ENCODE peak calls at places on chromosomes 6 and 20, in eight cellular contexts. I is pancreas, G is mesenchymal stem cell, N is AG04450, B is endodermal cell, J is MM.1S, K is heart left ventricle, W is cardiac muscle cell. A is an unnamed sample.

GRCh38 chr6:12717356-12717755 is 789 bp downstream of the PHACTR1 start:
- DNase-seq in I (no peak), G (no peak), N (no peak), B (no peak), J (no peak), K (no peak), W (no peak), A (no peak)

GRCh38 chr6:169456840-169457239 is 203.2 kb upstream of the THBS2 start:
- DNase-seq in I (no peak), G (no peak), N (no peak), B (no peak), J (no peak), K (no peak), W (no peak), A (no peak)

GRCh38 chr6:706161-706560 is 13.2 kb upstream of the EXOC2 start:
- DNase-seq in I (no peak), G (peak; percentile 38), N (no peak), B (no peak), J (no peak), K (no peak), W (no peak), A (no peak)

GRCh38 chr20:59559024-59559817 is 45.1 kb upstream of the PHACTR3 start:
- DNase-seq in I (no peak), G (no peak), N (no peak), B (no peak), J (no peak), K (no peak), W (no peak), A (no peak)

GRCh38 chr6:167304912-167305311 is 13.8 kb downstream of the UNC93A start:
- DNase-seq in I (no peak), G (no peak), N (no peak), B (no peak), J (no peak), K (no peak), W (no peak), A (no peak)

GRCh38 chr6:107344383-107344782 is 115.0 kb downstream of the PDSS2 start:
- DNase-seq in I (no peak), G (no peak), N (no peak), B (no peak), J (no peak), K (no peak), W (no peak), A (no peak)

GRCh38 chr20:57794600-57795346 is 85.0 kb upstream of the PMEPA1 start:
- DNase-seq in I (no peak), G (no peak), N (no peak), B (no peak), J (no peak), K (no peak), W (no peak), A (no peak)

GRCh38 chr6:153702671-153703070 is 336.4 kb upstream of the OPRM1 start:
- DNase-seq in I (no peak), G (peak; percentile 54), N (no peak), B (no peak), J (no peak), K (no peak), W (no peak), A (no peak)

GRCh38 chr6:358432-358831 is 33.1 kb upstream of the IRF4 start:
- DNase-seq in I (no peak), G (no peak), N (no peak), B (no peak), J (no peak), K (no peak), W (no peak), A (no peak)

GRCh38 chr20:50987493-50988210 is 29.0 kb downstream of the MOCS3 start:
- DNase-seq in I (peak; percentile 81), G (peak; percentile 89), N (peak; percentile 81), B (peak; percentile 92), J (peak; percentile 72), K (no peak), W (peak; percentile 88), A (peak; percentile 89)

GRCh38 chr20:23783447-23783846 is 32.7 kb upstream of the CST1 start:
- DNase-seq in I (no peak), G (no peak), N (no peak), B (no peak), J (no peak), K (no peak), W (no peak), A (no peak)

GRCh38 chr20:49515588-49515987 is 33.1 kb upstream of the KCNB1 start:
- DNase-seq in I (no peak), G (no peak), N (no peak), B (no peak), J (no peak), K (no peak), W (no peak), A (no peak)

GRCh38 chr6:130697661-130698535 is 129.3 kb upstream of the SMLR1 start:
- DNase-seq in I (no peak), G (peak; percentile 73), N (peak; percentile 36), B (peak; percentile 79), J (peak; percentile 63), K (peak; percentile 26), W (peak; percentile 50), A (peak; percentile 73)

GRCh38 chr6:96570053-96570452 is 7.1 kb downstream of the FHL5 start:
- DNase-seq in I (no peak), G (no peak), N (no peak), B (no peak), J (no peak), K (no peak), W (no peak), A (no peak)

GRCh38 chr6:40000964-40001515 is 66.8 kb upstream of the MOCS1 start:
- DNase-seq in I (no peak), G (no peak), N (no peak), B (no peak), J (no peak), K (no peak), W (no peak), A (no peak)

GRCh38 chr6:21367649-21368154 is 225.8 kb upstream of the SOX4 start:
- DNase-seq in I (no peak), G (no peak), N (no peak), B (peak; percentile 72), J (no peak), K (no peak), W (no peak), A (no peak)
- H3K27ac ChIP-seq in I (no peak overlapping the region), G (no peak overlapping the region), N (no peak overlapping the region), B (no peak overlapping the region), J (no peak overlapping the region), K (no peak overlapping the region), W (no peak overlapping the region), A (no peak overlapping the region)

GRCh38 chr6:2940010-2940850 is 31.1 kb downstream of the SERPINB6 start:
- DNase-seq in I (no peak), G (no peak), N (no peak), B (peak; percentile 52), J (peak; percentile 91), K (no peak), W (no peak), A (no peak)
- H3K4me3 ChIP-seq in I (no peak overlapping the region), G (no peak overlapping the region), N (no peak overlapping the region), B (no peak overlapping the region), J (peak overlapping the region; percentile 16), K (no peak overlapping the region), W (no peak overlapping the region), A (no peak overlapping the region)

GRCh38 chr6:11362481-11363018 is 130.1 kb upstream of the NEDD9 start:
- DNase-seq in I (no peak), G (no peak), N (no peak), B (no peak), J (no peak), K (no peak), W (no peak), A (no peak)

GRCh38 chr6:11366183-11366933 is 133.9 kb upstream of the NEDD9 start:
- DNase-seq in I (no peak), G (no peak), N (no peak), B (peak; percentile 32), J (peak; percentile 68), K (no peak), W (no peak), A (no peak)

GRCh38 chr6:11363881-11364576 is 131.6 kb upstream of the NEDD9 start:
- DNase-seq in I (no peak), G (peak; percentile 45), N (no peak), B (peak; percentile 24), J (no peak), K (no peak), W (no peak), A (no peak)

GRCh38 chr6:11366934-11367637 is 134.6 kb upstream of the NEDD9 start:
- DNase-seq in I (no peak), G (no peak), N (no peak), B (peak; percentile 13), J (no peak), K (no peak), W (no peak), A (no peak)

DNA sequence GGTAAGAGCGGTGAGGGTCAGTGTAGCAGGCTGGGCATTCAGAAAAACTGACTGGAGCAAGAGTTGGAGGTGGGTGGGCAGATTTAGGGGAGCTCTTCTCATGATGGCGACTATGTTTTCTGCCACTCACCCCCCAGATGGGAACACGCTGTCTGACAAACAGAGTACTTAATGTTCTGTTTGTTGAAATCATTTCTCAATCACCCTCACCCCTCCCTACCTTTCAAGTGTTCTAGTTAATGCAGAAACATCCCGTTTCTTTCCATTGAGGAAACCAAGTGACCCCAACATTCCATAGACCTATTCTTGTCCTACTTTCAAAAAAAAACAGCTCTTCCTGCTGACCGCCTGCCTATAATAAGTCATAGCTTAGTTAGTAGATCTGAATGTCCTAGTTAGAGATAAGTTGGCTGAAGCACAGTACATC is 132.5 kb upstream of the NEDD9 start:
- DNase-seq in I (peak; percentile 17), G (peak; percentile 65), N (no peak), B (peak; percentile 9), J (no peak), K (no peak), W (no peak), A (peak; percentile 28)
- H3K27ac ChIP-seq in I (no peak overlapping the region), G (no peak overlapping the region), N (no peak overlapping the region), B (no peak overlapping the region), J (no peak overlapping the region), K (peak overlapping the region; percentile 95), W (no peak overlapping the region), A (peak overlapping the region; percentile 52)

GRCh38 chr20:18223399-18223798 is 64.9 kb upstream of the ZNF133 start:
- DNase-seq in I (no peak), G (no peak), N (no peak), B (peak; percentile 42), J (no peak), K (no peak), W (no peak), A (no peak)

GRCh38 chr20:18225652-18226051 is 62.7 kb upstream of the ZNF133 start:
- DNase-seq in I (no peak), G (peak; percentile 1), N (no peak), B (no peak), J (no peak), K (no peak), W (no peak), A (no peak)

DNA sequence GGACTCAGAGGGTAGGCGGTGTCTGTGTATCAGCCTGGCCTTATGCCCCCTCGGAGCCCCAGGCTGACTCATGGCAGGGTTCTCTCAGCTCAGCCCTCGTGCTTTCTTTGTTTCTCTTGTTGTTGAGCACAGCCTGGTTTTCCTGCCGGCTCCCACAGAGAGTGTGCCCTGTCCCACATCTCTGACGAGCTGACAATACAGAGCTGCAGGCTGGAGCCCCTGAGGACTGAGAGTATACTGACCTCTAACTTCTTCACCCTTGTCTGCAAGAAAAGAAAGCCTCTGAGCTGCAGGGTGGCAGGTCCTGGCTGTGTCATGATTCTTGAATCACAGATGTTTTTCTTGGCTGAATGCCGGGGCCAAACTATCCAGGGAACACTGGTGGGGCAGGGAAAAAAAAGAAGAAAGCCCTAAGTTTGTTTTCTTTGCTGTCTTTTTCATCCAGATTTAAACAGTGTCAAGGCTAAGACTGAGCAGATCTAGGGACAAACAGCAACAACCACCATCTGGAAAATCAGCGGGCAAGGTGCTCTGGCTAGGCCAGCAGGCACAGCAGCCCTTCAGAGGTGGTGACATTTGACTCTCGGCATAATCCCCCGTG is 63.3 kb upstream of the ZNF133 start:
- DNase-seq in I (peak; percentile 39), G (peak; percentile 54), N (peak; percentile 0), B (peak; percentile 77), J (no peak), K (peak; percentile 52), W (peak; percentile 41), A (peak; percentile 70)
- H3K4me3 ChIP-seq in I (no peak overlapping the region), G (peak overlapping the region; percentile 68), N (peak overlapping the region; percentile 32), B (no peak overlapping the region), J (no peak overlapping the region), K (no peak overlapping the region), W (no peak overlapping the region), A (peak overlapping the region; percentile 6)

A was measured in brain microvascular endothelial cell.